ENCODE peak calls at places on chromosome 20, in ten cellular contexts. G, O, J, X, V, N, W, U, I and M are unnamed samples. For H3K4me1, the result is how much of the 10 kb centered on the place peaks cover.

GRCh38 chr20:19244291-19244690 is 31.8 kb downstream of the SLC24A3 start:
- DNase-seq in W (no peak), I (no peak), G (no peak), N (no peak), O (no peak), U (no peak), V (no peak), X (no peak), J (no peak), M (no peak)

GRCh38 chr20:61311656-61312387 is 59.8 kb downstream of the CDH4 start:
- DNase-seq in I (peak), J (no peak), U (no peak), W (no peak), N (no peak), V (no peak), G (no peak), O (no peak), X (no peak), M (no peak)

GRCh38 chr20:3161316-3162079 is 1.8 kb upstream of the FASTKD5 start:
- DNase-seq in U (no peak), V (no peak), N (no peak), J (no peak), G (no peak), O (no peak), I (no peak), W (no peak), X (no peak), M (no peak)

GRCh38 chr20:31497838-31498540 is 16.3 kb upstream of the HM13 start:
- DNase-seq in G (no peak), X (peak), O (no peak), N (no peak), U (no peak), V (peak), I (no peak), W (no peak), J (no peak), M (no peak)

GRCh38 chr20:19453781-19454310 is 241.4 kb downstream of the SLC24A3 start:
- DNase-seq in N (no peak), O (no peak), X (no peak), U (no peak), W (no peak), G (no peak), V (no peak), I (no peak), J (no peak), M (no peak)

GRCh38 chr20:32483351-32484220 is 101.5 kb downstream of the NOL4L start:
- DNase-seq in U (peak), G (no peak), X (peak), J (peak), O (peak), N (peak), V (peak), I (peak), W (peak), M (peak)

GRCh38 chr20:58922036-58922435 is 59.0 kb upstream of the NELFCD start:
- DNase-seq in G (no peak), O (no peak), N (no peak), W (no peak), I (no peak), U (no peak), V (no peak), X (no peak), J (no peak), M (no peak)

GRCh38 chr20:58048096-58048702 is 180.3 kb downstream of the ANKRD60 start:
- DNase-seq in I (peak), N (no peak), X (no peak), V (peak), U (peak), G (no peak), W (peak), O (no peak), J (peak), M (peak)

GRCh38 chr20:6953611-6954010 is 186.1 kb downstream of the BMP2 start:
- DNase-seq in V (no peak), I (no peak), W (no peak), G (no peak), U (no peak), N (no peak), J (no peak), X (no peak), O (no peak), M (no peak)

GRCh38 chr20:19419420-19419819 is 207.0 kb downstream of the SLC24A3 start:
- DNase-seq in N (no peak), W (no peak), V (no peak), U (no peak), I (no peak), O (no peak), G (no peak), X (no peak), J (no peak), M (no peak)

GRCh38 chr20:62366370-62367135 is 559 bp downstream of the LAMA5 start:
- DNase-seq in X (peak), W (peak), J (no peak), U (peak), G (peak), I (no peak), N (no peak), V (no peak), O (peak), M (peak)
- H3K4me1 ChIP-seq in X (half or more), W (half or more), J (half or more), U (half or more), G (half or more), I (half or more), N (under half), V (half or more), O (half or more), M (under half)

GRCh38 chr20:4972506-4973251 is 28.6 kb downstream of the SLC23A2 start:
- DNase-seq in V (no peak), J (no peak), I (no peak), X (no peak), G (no peak), U (peak), W (no peak), N (no peak), O (no peak), M (no peak)
- H3K4me3 ChIP-seq in V (no peak), J (no peak), I (no peak), X (peak), G (no peak), U (peak), W (peak), N (no peak), O (peak), M (no peak)

GRCh38 chr20:37921341-37921929 is 18.5 kb downstream of the VSTM2L start:
- DNase-seq in W (no peak), O (no peak), V (no peak), I (no peak), G (no peak), U (no peak), J (no peak), X (no peak), N (no peak), M (no peak)

GRCh38 chr20:37919389-37920040 is 16.6 kb downstream of the VSTM2L start:
- DNase-seq in G (no peak), U (no peak), N (no peak), J (no peak), V (no peak), X (no peak), I (no peak), O (no peak), W (no peak), M (no peak)

GRCh38 chr20:37922016-37922415 is 19.1 kb downstream of the VSTM2L start:
- DNase-seq in W (no peak), J (no peak), N (no peak), U (no peak), G (no peak), O (no peak), V (no peak), I (no peak), X (no peak), M (no peak)

GRCh38 chr20:37920679-37921322 is 17.9 kb downstream of the VSTM2L start:
- DNase-seq in U (no peak), G (no peak), V (no peak), I (no peak), W (no peak), J (no peak), O (no peak), N (no peak), X (no peak), M (peak)

DNA sequence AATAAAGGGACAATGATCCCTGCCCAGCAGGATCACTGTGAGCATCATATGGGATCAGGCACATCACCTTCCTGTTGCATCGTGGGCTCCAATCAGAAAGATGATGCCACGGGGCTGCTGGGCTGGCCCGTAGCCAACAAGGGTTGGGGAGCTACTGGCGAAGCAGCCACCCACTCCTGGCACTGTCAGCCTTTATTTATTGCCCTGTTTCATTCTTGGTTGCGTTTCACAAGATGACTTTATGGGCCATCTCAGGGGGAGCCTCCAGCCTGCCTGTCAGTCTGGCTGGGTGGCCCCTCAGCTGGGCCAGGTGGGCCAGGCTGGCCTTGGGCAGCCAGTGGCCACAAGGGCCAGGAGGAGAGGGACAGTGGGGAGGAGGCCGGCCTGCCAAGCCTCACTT is 17.3 kb downstream of the VSTM2L start:
- DNase-seq in W (no peak), X (no peak), I (no peak), N (no peak), J (no peak), G (no peak), V (no peak), U (no peak), O (no peak), M (no peak)
- TF ChIP-seq CTCF in W (no peak), X (no peak), I (no peak), N (no peak), J (no peak), G (no peak), V (no peak), U (no peak), O (no peak), M (no peak)

DNA sequence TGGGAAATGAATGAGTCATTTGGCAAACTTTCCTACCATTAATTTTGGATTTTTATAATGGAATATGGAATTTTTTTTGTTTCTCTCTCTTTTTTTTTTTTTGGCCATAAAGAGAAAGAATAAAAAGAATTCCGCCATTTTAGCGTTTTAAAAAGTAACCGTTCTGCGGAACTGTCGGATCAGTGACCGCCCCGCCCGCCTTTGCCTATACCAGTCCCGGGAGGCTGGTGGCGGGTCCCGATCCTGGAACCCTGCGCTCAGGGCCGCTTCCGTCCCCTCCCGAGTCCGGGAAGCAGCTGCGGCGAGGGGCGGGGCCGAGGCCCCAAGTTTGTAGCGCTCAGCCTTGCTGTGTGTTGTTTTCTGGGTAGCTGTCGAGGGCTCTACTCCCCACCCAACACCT is 609 bp downstream of the L3MBTL1 start:
- DNase-seq in O (no peak), V (no peak), I (no peak), G (no peak), W (no peak), J (no peak), X (no peak), U (no peak), N (no peak), M (no peak)
- H3K4me1 ChIP-seq in O (under half), V (under half), I (under half), G (under half), W (under half), J (under half), X (under half), U (under half), N (under half), M (under half)

DNA sequence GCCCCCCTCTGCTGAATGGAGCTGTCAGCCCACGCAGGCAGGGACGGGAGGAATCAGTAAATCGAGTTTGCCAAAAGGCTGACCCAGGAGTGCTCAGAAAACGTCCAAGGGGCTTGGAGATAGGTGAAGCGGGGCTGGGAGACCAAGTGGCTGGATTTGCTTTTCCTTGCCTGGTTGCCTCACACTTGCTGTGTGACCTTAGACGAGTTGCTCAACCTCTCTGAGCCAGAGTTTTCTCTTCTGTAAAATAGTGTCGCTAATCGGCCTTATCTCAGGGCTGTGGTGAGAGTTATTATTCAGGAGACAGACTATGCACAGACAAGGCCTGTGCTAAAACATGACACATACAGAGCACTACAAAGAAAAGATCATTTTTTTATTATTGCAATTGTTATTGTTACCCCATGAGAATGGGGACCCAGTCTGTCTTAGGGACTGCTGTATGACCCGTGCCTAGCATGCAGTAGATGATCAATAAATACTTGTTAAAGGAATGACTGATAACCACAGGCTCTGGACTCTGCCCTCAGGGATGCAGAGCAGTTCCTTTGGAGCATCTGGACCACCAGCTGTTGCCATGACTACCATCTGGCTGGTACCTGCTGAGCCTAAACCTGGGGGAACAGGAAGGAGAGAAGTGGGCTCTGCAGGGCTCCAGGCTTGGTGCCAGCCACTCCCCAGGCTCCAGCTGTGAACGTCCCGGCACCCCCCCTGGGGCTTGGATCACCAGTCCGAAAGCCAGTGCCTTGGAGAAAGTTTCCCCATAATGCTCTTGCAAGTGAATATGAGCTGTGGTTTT is 901 bp downstream of the KCNK15 start:
- DNase-seq in G (no peak), I (no peak), W (no peak), O (peak), N (no peak), J (no peak), X (no peak), U (no peak), V (no peak), M (peak)
- H3K4me3 ChIP-seq in G (peak), I (peak), W (peak), O (peak), N (peak), J (peak), X (peak), U (peak), V (peak), M (peak)

GRCh38 chr20:62708591-62709536 is at the start of gene NTSR1:
- DNase-seq in O (no peak), I (no peak), G (no peak), U (peak), X (no peak), N (no peak), W (no peak), J (no peak), V (no peak), M (no peak)

GRCh38 chr20:62707281-62707941 is 1.2 kb upstream of the NTSR1 start:
- DNase-seq in W (no peak), U (no peak), J (no peak), G (no peak), I (no peak), V (no peak), O (no peak), X (no peak), N (no peak), M (no peak)

GRCh38 chr20:62709537-62709905 is 885 bp downstream of the NTSR1 start:
- DNase-seq in O (no peak), U (peak), J (no peak), V (no peak), X (no peak), G (no peak), W (no peak), I (no peak), N (no peak), M (no peak)

GRCh38 chr20:62706857-62707256 is 1.8 kb upstream of the NTSR1 start:
- DNase-seq in U (no peak), O (no peak), X (no peak), I (no peak), J (no peak), G (no peak), W (no peak), V (no peak), N (no peak), M (no peak)

DNA sequence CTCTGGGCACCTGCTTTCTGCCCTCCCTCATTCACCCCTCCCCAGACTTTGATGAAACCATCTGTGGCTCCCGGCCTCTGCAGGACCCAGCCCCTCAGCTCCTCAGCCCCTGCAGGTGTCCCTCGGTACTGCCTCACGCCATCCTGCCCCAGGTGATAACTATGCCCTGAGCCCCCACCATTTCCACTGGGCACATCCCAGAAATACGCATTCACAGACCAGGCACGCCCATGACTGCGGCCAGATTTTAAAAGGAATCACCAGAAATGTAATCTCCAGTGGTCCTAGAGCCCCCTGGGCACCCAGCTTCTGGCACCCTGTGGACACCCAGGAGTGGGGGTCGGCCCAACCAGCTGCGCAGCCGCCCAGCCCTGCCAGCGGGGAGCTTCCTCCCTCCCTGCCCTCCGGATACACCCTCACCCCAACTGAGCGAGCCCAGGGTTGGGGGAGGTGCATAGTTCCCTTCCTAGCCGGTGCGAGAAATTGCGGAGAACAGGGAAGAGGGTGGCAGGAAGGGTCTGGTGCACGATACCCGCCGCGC is 585 bp upstream of the NTSR1 start:
- DNase-seq in I (no peak), U (peak), N (no peak), O (no peak), X (no peak), W (peak), J (no peak), V (no peak), G (no peak), M (peak)
- TF ChIP-seq CTCF in I (peak), U (no peak), N (peak), O (no peak), X (no peak), W (peak), J (no peak), V (no peak), G (peak), M (peak)